ENCODE peak calls at places on chromosomes 16 and 17, in seven cellular contexts. One of them, this sample, is unnamed.
A peak's percentile ranks its signal among the peaks of the same experiment; 100 is the strongest.

GRCh38 chr17:50501054-50501453 is 7.2 kb upstream of the MYCBPAP start:
- DNase-seq in breast epithelium: no peak
- DNase-seq in dorsolateral prefrontal cortex: no peak
- DNase-seq in heart left ventricle: no peak
- DNase-seq in pancreas: peak; percentile 33
- DNase-seq in sigmoid colon: no peak
- DNase-seq in GM23338: peak; percentile 71
- DNase-seq in this sample: no peak

GRCh38 chr17:1275962-1276736 is 3.3 kb upstream of the TRARG1 start:
- DNase-seq in breast epithelium: no peak
- DNase-seq in heart left ventricle: peak; percentile 65
- DNase-seq in GM23338: peak; percentile 91
- DNase-seq in sigmoid colon: peak; percentile 79
- DNase-seq in dorsolateral prefrontal cortex: peak; percentile 45
- DNase-seq in pancreas: peak; percentile 37
- DNase-seq in this sample: peak; percentile 95

GRCh38 chr17:35345926-35346771 is 27.3 kb downstream of the SLFN11 start:
- DNase-seq in GM23338: peak; percentile 72
- DNase-seq in sigmoid colon: peak; percentile 83
- DNase-seq in breast epithelium: peak; percentile 33
- DNase-seq in heart left ventricle: peak; percentile 89
- DNase-seq in pancreas: peak; percentile 26
- DNase-seq in dorsolateral prefrontal cortex: no peak
- DNase-seq in this sample: peak; percentile 69

GRCh38 chr16:2874584-2875362 is 8.2 kb upstream of the FLYWCH2 start:
- DNase-seq in dorsolateral prefrontal cortex: peak; percentile 60
- DNase-seq in breast epithelium: peak; percentile 75
- DNase-seq in sigmoid colon: peak; percentile 91
- DNase-seq in pancreas: peak; percentile 71
- DNase-seq in GM23338: peak; percentile 84
- DNase-seq in heart left ventricle: peak; percentile 85
- DNase-seq in this sample: peak; percentile 93

GRCh38 chr17:76204277-76204676 is 36.0 kb downstream of the RNF157 start:
- DNase-seq in GM23338: no peak
- DNase-seq in heart left ventricle: no peak
- DNase-seq in dorsolateral prefrontal cortex: no peak
- DNase-seq in pancreas: no peak
- DNase-seq in sigmoid colon: no peak
- DNase-seq in breast epithelium: no peak
- DNase-seq in this sample: no peak

GRCh38 chr16:62029947-62030346 is 6.3 kb downstream of the CDH8 start:
- DNase-seq in dorsolateral prefrontal cortex: no peak
- DNase-seq in breast epithelium: no peak
- DNase-seq in heart left ventricle: no peak
- DNase-seq in pancreas: no peak
- DNase-seq in GM23338: no peak
- DNase-seq in sigmoid colon: no peak
- DNase-seq in this sample: no peak

GRCh38 chr17:13008461-13008860 is 9.4 kb downstream of the ELAC2 start:
- DNase-seq in pancreas: no peak
- DNase-seq in sigmoid colon: peak; percentile 17
- DNase-seq in dorsolateral prefrontal cortex: no peak
- DNase-seq in GM23338: no peak
- DNase-seq in breast epithelium: no peak
- DNase-seq in heart left ventricle: no peak
- DNase-seq in this sample: no peak

GRCh38 chr16:50360033-50360778 is 8.6 kb downstream of the BRD7 start:
- DNase-seq in heart left ventricle: no peak
- DNase-seq in dorsolateral prefrontal cortex: no peak
- DNase-seq in pancreas: no peak
- DNase-seq in sigmoid colon: no peak
- DNase-seq in GM23338: no peak
- DNase-seq in breast epithelium: no peak
- DNase-seq in this sample: no peak

GRCh38 chr17:9432121-9432866 is 143.3 kb downstream of the STX8 start:
- DNase-seq in sigmoid colon: no peak
- DNase-seq in breast epithelium: no peak
- DNase-seq in dorsolateral prefrontal cortex: no peak
- DNase-seq in GM23338: no peak
- DNase-seq in heart left ventricle: no peak
- DNase-seq in pancreas: no peak
- DNase-seq in this sample: no peak

GRCh38 chr17:38897176-38897575 is 27.3 kb downstream of the LASP1 start:
- DNase-seq in heart left ventricle: peak; percentile 93
- DNase-seq in GM23338: no peak
- DNase-seq in pancreas: no peak
- DNase-seq in dorsolateral prefrontal cortex: no peak
- DNase-seq in breast epithelium: no peak
- DNase-seq in sigmoid colon: peak; percentile 89
- DNase-seq in this sample: no peak

GRCh38 chr16:63714876-63715275 is 1407.0 kb downstream of the CDH11 start:
- DNase-seq in pancreas: no peak
- DNase-seq in heart left ventricle: no peak
- DNase-seq in GM23338: peak; percentile 88
- DNase-seq in breast epithelium: no peak
- DNase-seq in dorsolateral prefrontal cortex: no peak
- DNase-seq in sigmoid colon: no peak
- DNase-seq in this sample: peak; percentile 15

GRCh38 chr17:34883106-34884000 is 77.9 kb downstream of the CCT6B start:
- DNase-seq in GM23338: peak; percentile 11
- DNase-seq in breast epithelium: no peak
- DNase-seq in dorsolateral prefrontal cortex: no peak
- DNase-seq in heart left ventricle: no peak
- DNase-seq in sigmoid colon: no peak
- DNase-seq in pancreas: no peak
- DNase-seq in this sample: peak; percentile 78

GRCh38 chr17:39365252-39365651 is 36.2 kb downstream of the FBXL20 start:
- DNase-seq in breast epithelium: no peak
- DNase-seq in heart left ventricle: no peak
- DNase-seq in GM23338: no peak
- DNase-seq in sigmoid colon: no peak
- DNase-seq in dorsolateral prefrontal cortex: no peak
- DNase-seq in pancreas: no peak
- DNase-seq in this sample: no peak

GRCh38 chr17:77528516-77529327 is 388.0 kb downstream of the SEC14L1 start:
- DNase-seq in breast epithelium: no peak
- DNase-seq in GM23338: peak; percentile 87
- DNase-seq in pancreas: no peak
- DNase-seq in heart left ventricle: no peak
- DNase-seq in dorsolateral prefrontal cortex: peak; percentile 35
- DNase-seq in sigmoid colon: peak; percentile 37
- DNase-seq in this sample: peak; percentile 94
- H3K4me3 ChIP-seq in breast epithelium: peak overlapping the region; percentile 64
- H3K4me3 ChIP-seq in GM23338: peak overlapping the region; percentile 65
- H3K4me3 ChIP-seq in pancreas: no peak overlapping the region
- H3K4me3 ChIP-seq in heart left ventricle: peak overlapping the region; percentile 56
- H3K4me3 ChIP-seq in dorsolateral prefrontal cortex: peak overlapping the region; percentile 62
- H3K4me3 ChIP-seq in sigmoid colon: no peak overlapping the region
- H3K4me3 ChIP-seq in this sample: peak overlapping the region; percentile 59

GRCh38 chr17:36861531-36861930 is 75.7 kb upstream of the LHX1 start:
- DNase-seq in dorsolateral prefrontal cortex: no peak
- DNase-seq in GM23338: no peak
- DNase-seq in pancreas: no peak
- DNase-seq in sigmoid colon: no peak
- DNase-seq in heart left ventricle: no peak
- DNase-seq in breast epithelium: no peak
- DNase-seq in this sample: no peak
- H3K27me3 ChIP-seq in dorsolateral prefrontal cortex: no peaks in the 10 kb centered on the region
- H3K27me3 ChIP-seq in GM23338: no peaks in the 10 kb centered on the region
- H3K27me3 ChIP-seq in pancreas: no peaks in the 10 kb centered on the region
- H3K27me3 ChIP-seq in sigmoid colon: peaks cover 48% of the 10 kb centered on the region
- H3K27me3 ChIP-seq in heart left ventricle: peaks cover 4% of the 10 kb centered on the region
- H3K27me3 ChIP-seq in breast epithelium: no peaks in the 10 kb centered on the region
- H3K27me3 ChIP-seq in this sample: no peaks in the 10 kb centered on the region

DNA sequence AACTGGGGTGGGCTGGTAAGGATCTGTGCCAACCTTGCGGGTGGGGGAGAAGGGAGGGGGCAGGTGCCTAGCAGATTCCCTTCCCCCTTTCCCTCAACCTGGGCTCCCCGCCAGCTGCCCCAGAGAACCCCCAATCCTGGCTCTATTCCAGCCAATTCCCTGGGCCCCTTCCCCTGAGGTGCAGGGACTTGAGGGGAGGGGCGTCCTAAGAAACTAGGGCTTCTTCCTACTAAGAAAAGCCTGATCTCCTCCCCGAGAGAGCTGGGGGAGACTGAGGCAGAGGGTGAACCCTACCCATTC is 1.6 kb downstream of the FAM171A2 start:
- DNase-seq in heart left ventricle: no peak
- DNase-seq in dorsolateral prefrontal cortex: no peak
- DNase-seq in sigmoid colon: no peak
- DNase-seq in pancreas: no peak
- DNase-seq in GM23338: no peak
- DNase-seq in breast epithelium: no peak
- DNase-seq in this sample: no peak
- H3K4me3 ChIP-seq in heart left ventricle: no peak overlapping the region
- H3K4me3 ChIP-seq in dorsolateral prefrontal cortex: peak overlapping the region; percentile 79
- H3K4me3 ChIP-seq in sigmoid colon: no peak overlapping the region
- H3K4me3 ChIP-seq in pancreas: no peak overlapping the region
- H3K4me3 ChIP-seq in GM23338: peak overlapping the region; percentile 88
- H3K4me3 ChIP-seq in breast epithelium: no peak overlapping the region
- H3K4me3 ChIP-seq in this sample: no peak overlapping the region

GRCh38 chr17:48592097-48592496 is 1.5 kb downstream of the HOXB5 start:
- DNase-seq in sigmoid colon: no peak
- DNase-seq in dorsolateral prefrontal cortex: no peak
- DNase-seq in GM23338: no peak
- DNase-seq in heart left ventricle: no peak
- DNase-seq in breast epithelium: no peak
- DNase-seq in pancreas: no peak
- DNase-seq in this sample: peak; percentile 66
- H3K27me3 ChIP-seq in sigmoid colon: no peaks in the 10 kb centered on the region
- H3K27me3 ChIP-seq in dorsolateral prefrontal cortex: peaks cover 100% of the 10 kb centered on the region
- H3K27me3 ChIP-seq in GM23338: peaks cover 100% of the 10 kb centered on the region
- H3K27me3 ChIP-seq in heart left ventricle: peaks cover 76% of the 10 kb centered on the region
- H3K27me3 ChIP-seq in breast epithelium: no peaks in the 10 kb centered on the region
- H3K27me3 ChIP-seq in pancreas: peaks cover 18% of the 10 kb centered on the region
- H3K27me3 ChIP-seq in this sample: peaks cover 99% of the 10 kb centered on the region

GRCh38 chr17:27454089-27454488 is 2.2 kb upstream of the KSR1 start:
- DNase-seq in dorsolateral prefrontal cortex: no peak
- DNase-seq in breast epithelium: no peak
- DNase-seq in sigmoid colon: no peak
- DNase-seq in heart left ventricle: no peak
- DNase-seq in GM23338: no peak
- DNase-seq in pancreas: no peak
- DNase-seq in this sample: no peak

GRCh38 chr17:27456681-27457404 is 595 bp downstream of the KSR1 start:
- DNase-seq in pancreas: peak; percentile 18
- DNase-seq in sigmoid colon: peak; percentile 72
- DNase-seq in heart left ventricle: peak; percentile 54
- DNase-seq in breast epithelium: no peak
- DNase-seq in dorsolateral prefrontal cortex: peak; percentile 29
- DNase-seq in GM23338: peak; percentile 38
- DNase-seq in this sample: peak; percentile 60

GRCh38 chr17:27455914-27456680 is at the start of gene KSR1:
- DNase-seq in breast epithelium: peak; percentile 66
- DNase-seq in dorsolateral prefrontal cortex: peak; percentile 71
- DNase-seq in sigmoid colon: peak; percentile 90
- DNase-seq in GM23338: peak; percentile 96
- DNase-seq in heart left ventricle: peak; percentile 88
- DNase-seq in pancreas: peak; percentile 85
- DNase-seq in this sample: peak; percentile 98

GRCh38 chr17:27457405-27457730 is 1.1 kb downstream of the KSR1 start:
- DNase-seq in heart left ventricle: no peak
- DNase-seq in GM23338: no peak
- DNase-seq in sigmoid colon: no peak
- DNase-seq in pancreas: no peak
- DNase-seq in breast epithelium: no peak
- DNase-seq in dorsolateral prefrontal cortex: no peak
- DNase-seq in this sample: no peak

GRCh38 chr17:27455569-27455913 is 707 bp upstream of the KSR1 start:
- DNase-seq in dorsolateral prefrontal cortex: no peak
- DNase-seq in sigmoid colon: no peak
- DNase-seq in pancreas: no peak
- DNase-seq in heart left ventricle: no peak
- DNase-seq in breast epithelium: no peak
- DNase-seq in GM23338: no peak
- DNase-seq in this sample: no peak
- H3K4me3 ChIP-seq in dorsolateral prefrontal cortex: peak overlapping the region; percentile 70
- H3K4me3 ChIP-seq in sigmoid colon: peak overlapping the region; percentile 90
- H3K4me3 ChIP-seq in pancreas: peak overlapping the region; percentile 72
- H3K4me3 ChIP-seq in heart left ventricle: peak overlapping the region; percentile 73
- H3K4me3 ChIP-seq in breast epithelium: peak overlapping the region; percentile 82
- H3K4me3 ChIP-seq in GM23338: peak overlapping the region; percentile 96
- H3K4me3 ChIP-seq in this sample: peak overlapping the region; percentile 76

GRCh38 chr17:49015924-49016774 is 19.0 kb downstream of the IGF2BP1 start:
- DNase-seq in sigmoid colon: no peak
- DNase-seq in pancreas: no peak
- DNase-seq in GM23338: no peak
- DNase-seq in heart left ventricle: no peak
- DNase-seq in breast epithelium: no peak
- DNase-seq in dorsolateral prefrontal cortex: no peak
- DNase-seq in this sample: no peak

GRCh38 chr17:49015179-49015923 is 18.2 kb downstream of the IGF2BP1 start:
- DNase-seq in sigmoid colon: no peak
- DNase-seq in heart left ventricle: no peak
- DNase-seq in breast epithelium: no peak
- DNase-seq in dorsolateral prefrontal cortex: no peak
- DNase-seq in pancreas: no peak
- DNase-seq in GM23338: no peak
- DNase-seq in this sample: no peak

GRCh38 chr17:49012893-49013255 is 15.7 kb downstream of the IGF2BP1 start:
- DNase-seq in GM23338: peak; percentile 24
- DNase-seq in breast epithelium: no peak
- DNase-seq in sigmoid colon: no peak
- DNase-seq in heart left ventricle: no peak
- DNase-seq in dorsolateral prefrontal cortex: no peak
- DNase-seq in pancreas: no peak
- DNase-seq in this sample: no peak

GRCh38 chr17:49016775-49017463 is 19.7 kb downstream of the IGF2BP1 start:
- DNase-seq in pancreas: peak; percentile 25
- DNase-seq in GM23338: no peak
- DNase-seq in heart left ventricle: no peak
- DNase-seq in dorsolateral prefrontal cortex: no peak
- DNase-seq in breast epithelium: no peak
- DNase-seq in sigmoid colon: no peak
- DNase-seq in this sample: peak; percentile 60

DNA sequence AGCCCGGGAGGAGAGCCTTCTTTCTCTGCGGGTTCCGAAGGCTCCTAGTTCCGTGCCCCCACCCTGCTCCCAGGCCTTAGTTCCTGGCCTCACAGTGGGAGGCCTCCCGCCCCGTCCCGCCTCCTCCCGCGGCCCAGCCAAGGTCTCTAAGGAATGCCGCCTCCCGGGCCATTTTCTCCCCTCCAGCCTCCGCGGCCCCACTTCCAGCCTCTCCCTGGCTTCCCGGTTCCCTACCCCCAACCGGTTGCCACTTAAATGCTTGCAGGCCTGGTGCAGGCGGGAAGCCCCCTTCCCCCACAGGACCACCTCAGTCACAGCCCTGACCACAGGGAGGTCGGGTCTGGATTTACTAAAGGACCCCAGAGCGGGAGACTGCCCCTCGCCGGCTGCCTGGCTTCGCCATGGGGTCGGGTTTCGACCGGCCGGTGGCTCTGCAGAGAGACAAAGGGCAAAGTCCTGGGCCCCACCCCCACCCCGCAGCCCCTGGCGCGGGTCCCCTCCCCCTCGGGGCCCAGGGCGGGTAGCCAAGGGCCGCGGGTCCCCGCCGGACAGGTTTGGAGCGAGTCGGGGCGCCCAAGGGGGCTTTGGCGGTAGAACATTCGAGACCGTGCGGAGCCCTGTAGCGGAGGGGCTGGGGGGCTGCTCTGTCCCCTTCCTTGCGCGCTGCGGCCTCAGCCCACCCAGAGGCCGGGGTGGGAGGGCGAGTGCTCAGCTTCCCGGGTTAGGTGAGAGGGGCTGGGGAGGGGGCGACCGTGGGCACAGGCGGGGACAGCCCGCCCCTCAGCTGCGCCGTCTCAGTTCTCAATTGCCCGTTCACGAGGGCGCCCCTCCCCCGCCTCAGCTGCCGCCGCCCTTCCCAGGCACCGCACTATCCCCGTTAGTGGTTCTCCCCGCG is 16.4 kb downstream of the IGF2BP1 start:
- DNase-seq in pancreas: no peak
- DNase-seq in dorsolateral prefrontal cortex: no peak
- DNase-seq in heart left ventricle: no peak
- DNase-seq in GM23338: peak; percentile 93
- DNase-seq in sigmoid colon: no peak
- DNase-seq in breast epithelium: no peak
- DNase-seq in this sample: peak; percentile 97
- H3K27me3 ChIP-seq in pancreas: no peaks in the 10 kb centered on the region
- H3K27me3 ChIP-seq in dorsolateral prefrontal cortex: peaks cover 90% of the 10 kb centered on the region
- H3K27me3 ChIP-seq in heart left ventricle: peaks cover 25% of the 10 kb centered on the region
- H3K27me3 ChIP-seq in GM23338: no peaks in the 10 kb centered on the region
- H3K27me3 ChIP-seq in sigmoid colon: peaks cover 95% of the 10 kb centered on the region
- H3K27me3 ChIP-seq in breast epithelium: peaks cover 5% of the 10 kb centered on the region
- H3K27me3 ChIP-seq in this sample: no peaks in the 10 kb centered on the region

This sample was measured in H7.